ENCODE peak calls at places on chromosomes 12 and 14, in five cellular contexts. I, Z, C, H and T are unnamed samples.

GRCh38 chr12:81468206-81468605 is 290.9 kb downstream of the PPFIA2 start:
- DNase-seq in C (no peak), I (peak; percentile 36), H (no peak), Z (peak; percentile 57), T (no peak)

GRCh38 chr14:81219821-81220487 is 805 bp downstream of the GTF2A1 start:
- DNase-seq in Z (peak; percentile 2), H (no peak), C (peak; percentile 81), I (no peak), T (no peak)

GRCh38 chr12:69698769-69699540 is at the start of gene BEST3:
- DNase-seq in C (no peak), Z (no peak), I (no peak), H (no peak), T (no peak)

GRCh38 chr12:31518680-31519227 is 72.2 kb downstream of the DENND5B start:
- DNase-seq in H (no peak), Z (peak; percentile 100), I (peak; percentile 100), C (no peak), T (peak; percentile 88)

GRCh38 chr14:81797246-81797645 is 263.6 kb upstream of the SEL1L start:
- DNase-seq in I (no peak), C (no peak), Z (no peak), H (no peak), T (no peak)

GRCh38 chr14:66709292-66709691 is 201.3 kb downstream of the GPHN start:
- DNase-seq in H (no peak), C (no peak), I (peak; percentile 24), Z (peak; percentile 74), T (no peak)

GRCh38 chr12:93244514-93245077 is 133.1 kb upstream of the NUDT4 start:
- DNase-seq in H (no peak), C (no peak), I (no peak), Z (no peak), T (no peak)

GRCh38 chr12:124518051-124518932 is 49.1 kb downstream of the NCOR2 start:
- DNase-seq in C (peak; percentile 96), H (peak; percentile 100), I (peak; percentile 100), Z (peak; percentile 99), T (peak; percentile 96)

GRCh38 chr12:52407918-52408317 is 1.8 kb upstream of the KRT82 start:
- DNase-seq in I (no peak), C (no peak), Z (no peak), H (no peak), T (no peak)

GRCh38 chr12:91926810-91927209 is 218.8 kb downstream of the BTG1 start:
- DNase-seq in H (no peak), C (no peak), I (peak; percentile 76), Z (no peak), T (no peak)

GRCh38 chr14:75831455-75831854 is 150.3 kb downstream of the TGFB3 start:
- DNase-seq in I (peak; percentile 75), C (peak; percentile 86), Z (peak; percentile 56), H (peak; percentile 34), T (peak; percentile 19)

GRCh38 chr14:68377459-68377858 is 415.4 kb downstream of the ZFP36L1 start:
- DNase-seq in H (peak; percentile 48), Z (no peak), C (no peak), I (no peak), T (no peak)

GRCh38 chr12:50615534-50616296 is 110.9 kb downstream of the DIP2B start:
- DNase-seq in C (no peak), Z (no peak), H (no peak), I (no peak), T (no peak)

GRCh38 chr12:111741235-111741812 is 25.4 kb upstream of the ALDH2 start:
- DNase-seq in C (no peak), H (no peak), I (no peak), Z (peak; percentile 41), T (no peak)

GRCh38 chr12:105317453-105317852 is 13.0 kb upstream of the C12orf75 start:
- DNase-seq in I (peak; percentile 19), Z (peak; percentile 30), C (no peak), H (no peak), T (peak; percentile 43)

GRCh38 chr12:32541754-32542374 is 137.2 kb upstream of the DNM1L start:
- DNase-seq in I (no peak), Z (no peak), H (no peak), C (no peak), T (no peak)

GRCh38 chr14:35349496-35349895 is 55.1 kb downstream of the NFKBIA start:
- DNase-seq in I (no peak), Z (no peak), C (no peak), H (no peak), T (no peak)

GRCh38 chr12:47651368-47652254 is 54.2 kb downstream of the RPAP3 start:
- DNase-seq in Z (peak; percentile 70), I (peak; percentile 73), H (peak; percentile 25), C (peak; percentile 70), T (peak; percentile 45)

GRCh38 chr14:92534863-92535654 is 21.5 kb downstream of the RIN3 start:
- DNase-seq in I (no peak), H (no peak), Z (no peak), C (peak; percentile 32), T (no peak)

GRCh38 chr14:100537701-100538565 is 49.3 kb downstream of the BEGAIN start:
- DNase-seq in H (peak; percentile 54), Z (no peak), C (peak; percentile 63), I (no peak), T (no peak)

GRCh38 chr14:98252819-98253218 is 1019.2 kb downstream of the BCL11B start:
- DNase-seq in C (no peak), I (no peak), Z (no peak), H (no peak), T (no peak)

GRCh38 chr12:102298022-102298421 is 100.4 kb upstream of the PMCH start:
- DNase-seq in I (no peak), Z (peak; percentile 43), C (no peak), H (no peak), T (peak; percentile 20)

GRCh38 chr12:8687846-8688601 is 9.8 kb upstream of the RIMKLB start:
- DNase-seq in C (no peak), I (peak; percentile 91), H (no peak), Z (peak; percentile 79), T (peak; percentile 53)

GRCh38 chr14:54366726-54367707 is 29.8 kb upstream of the CDKN3 start:
- DNase-seq in C (no peak), Z (peak; percentile 63), I (peak; percentile 70), H (no peak), T (peak; percentile 15)

GRCh38 chr12:45742590-45742989 is 13.1 kb downstream of the ARID2 start:
- DNase-seq in C (no peak), I (no peak), Z (no peak), H (no peak), T (no peak)

GRCh38 chr12:129200576-129200975 is 347.3 kb downstream of the GLT1D1 start:
- DNase-seq in H (no peak), I (no peak), Z (no peak), C (no peak), T (no peak)

GRCh38 chr12:117875652-117876491 is 92.9 kb downstream of the KSR2 start:
- DNase-seq in Z (peak; percentile 45), C (no peak), I (peak; percentile 2), H (no peak), T (no peak)

GRCh38 chr14:92039720-92040430 is at the start of gene TRIP11:
- DNase-seq in C (peak; percentile 97), Z (peak; percentile 94), H (peak; percentile 79), I (peak; percentile 94), T (peak; percentile 91)

GRCh38 chr14:75995372-75996041 is 9.9 kb downstream of the IFT43 start:
- DNase-seq in Z (peak; percentile 59), C (peak; percentile 73), I (peak; percentile 85), H (peak; percentile 32), T (no peak)

GRCh38 chr12:95943231-95943842 is at the start of gene AMDHD1:
- DNase-seq in Z (peak; percentile 16), H (no peak), I (peak; percentile 46), C (peak; percentile 83), T (peak; percentile 48)

GRCh38 chr12:127628655-127629054 is 638.3 kb upstream of the TMEM132C start:
- DNase-seq in C (no peak), Z (peak; percentile 51), H (no peak), I (peak; percentile 2), T (no peak)

GRCh38 chr14:91310620-91311283 is 66.2 kb upstream of the GPR68 start:
- DNase-seq in Z (no peak), I (no peak), C (no peak), H (no peak), T (no peak)

GRCh38 chr12:57134949-57135348 is 6.7 kb downstream of the LRP1 start:
- DNase-seq in H (no peak), C (no peak), Z (no peak), I (no peak), T (no peak)
- H3K4me3 ChIP-seq in H (no peak overlapping the region), C (no peak overlapping the region), Z (no peak overlapping the region), I (no peak overlapping the region), T (no peak overlapping the region)

DNA sequence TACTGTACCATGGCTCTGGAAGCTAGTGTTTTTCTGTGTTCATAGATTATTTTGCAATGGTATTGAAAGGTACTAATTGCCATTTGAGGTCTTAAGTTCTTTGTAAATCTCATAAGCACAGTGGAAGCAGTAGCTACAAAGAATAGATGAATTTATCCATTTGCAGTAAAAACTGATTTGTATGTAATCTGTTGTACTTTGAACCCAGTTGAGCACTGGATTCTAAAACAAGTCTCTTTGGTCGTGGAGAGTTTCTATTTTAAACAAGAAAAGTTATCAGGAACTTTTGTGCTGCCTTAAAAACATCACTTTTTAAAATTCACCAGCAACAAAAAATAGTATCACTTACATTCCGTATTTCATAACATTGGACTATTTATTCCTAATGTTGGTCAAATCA is 4.1 kb downstream of the RAP1B start:
- DNase-seq in H (no peak), C (no peak), Z (no peak), I (no peak), T (no peak)
- H3K27ac ChIP-seq in H (peak overlapping the region; percentile 5), C (no peak overlapping the region), Z (no peak overlapping the region), I (no peak overlapping the region), T (no peak overlapping the region)

DNA sequence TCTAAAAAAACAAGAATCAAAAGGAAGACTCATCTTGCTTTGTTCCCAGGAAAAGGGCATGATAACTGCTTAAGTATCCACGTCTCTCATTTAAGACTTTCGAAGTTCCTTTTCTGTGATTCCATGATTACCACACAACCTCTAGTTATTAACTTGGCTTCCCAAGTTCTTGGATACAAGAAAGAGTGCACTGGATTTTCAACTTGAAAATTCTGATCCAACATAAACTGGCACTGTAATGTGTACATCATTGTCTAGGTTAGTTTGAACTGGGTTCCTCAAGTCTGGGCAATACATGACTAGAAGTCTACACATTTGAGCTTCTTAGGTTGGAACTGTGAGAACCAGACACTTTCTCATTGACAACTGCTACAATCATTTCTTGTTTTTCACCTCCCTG is 1.6 kb downstream of the KLHL28 start:
- DNase-seq in Z (no peak), I (no peak), C (no peak), H (no peak), T (no peak)
- H3K4me3 ChIP-seq in Z (peak overlapping the region; percentile 95), I (peak overlapping the region; percentile 97), C (peak overlapping the region; percentile 79), H (peak overlapping the region; percentile 83), T (no peak overlapping the region)

GRCh38 chr14:102085503-102085902 is 1.3 kb downstream of the HSP90AA1 start:
- DNase-seq in I (no peak), C (peak; percentile 43), H (no peak), Z (no peak), T (no peak)
- H3K27ac ChIP-seq in I (no peak overlapping the region), C (peak overlapping the region; percentile 98), H (peak overlapping the region; percentile 100), Z (no peak overlapping the region), T (no peak overlapping the region)